ENCODE peak calls at places on chromosomes 3 and 15, in ten cellular contexts. One of them, this sample, is unnamed.

GRCh38 chr3:136277634-136278033 is 27.5 kb downstream of the PCCB start:
- DNase-seq in left cardiac atrium: no peak
- DNase-seq in type B pancreatic cell: no peak
- DNase-seq in EL: no peak
- DNase-seq in activated CD4-positive, alpha-beta T cell treated with anti-CD3 and anti-CD28 coated beads, Interleukin-2, amount 50 U/mL, for 48 hours: no peak
- DNase-seq in HTR-8/SVneo: no peak
- DNase-seq in AG10803: no peak
- DNase-seq in C1 segment of cervical spinal cord: no peak
- DNase-seq in head of caudate nucleus: no peak
- DNase-seq in left ventricle myocardium inferior: no peak
- DNase-seq in this sample: no peak

GRCh38 chr3:42706721-42707619 is 4.4 kb upstream of the HHATL start:
- DNase-seq in left cardiac atrium: no peak
- DNase-seq in type B pancreatic cell: peak; percentile 62
- DNase-seq in EL: no peak
- DNase-seq in activated CD4-positive, alpha-beta T cell treated with anti-CD3 and anti-CD28 coated beads, Interleukin-2, amount 50 U/mL, for 48 hours: no peak
- DNase-seq in HTR-8/SVneo: no peak
- DNase-seq in AG10803: no peak
- DNase-seq in C1 segment of cervical spinal cord: no peak
- DNase-seq in head of caudate nucleus: peak; percentile 5
- DNase-seq in left ventricle myocardium inferior: peak; percentile 11
- DNase-seq in this sample: no peak

GRCh38 chr3:42732196-42732828 is 29.7 kb upstream of the HHATL start:
- DNase-seq in left cardiac atrium: no peak
- DNase-seq in type B pancreatic cell: peak; percentile 55
- DNase-seq in EL: no peak
- DNase-seq in activated CD4-positive, alpha-beta T cell treated with anti-CD3 and anti-CD28 coated beads, Interleukin-2, amount 50 U/mL, for 48 hours: no peak
- DNase-seq in HTR-8/SVneo: no peak
- DNase-seq in AG10803: no peak
- DNase-seq in C1 segment of cervical spinal cord: peak; percentile 49
- DNase-seq in head of caudate nucleus: peak; percentile 95
- DNase-seq in left ventricle myocardium inferior: no peak
- DNase-seq in this sample: no peak

GRCh38 chr3:174243194-174243593 is 615.9 kb upstream of the NAALADL2 start:
- DNase-seq in left cardiac atrium: no peak
- DNase-seq in type B pancreatic cell: no peak
- DNase-seq in EL: peak; percentile 4
- DNase-seq in activated CD4-positive, alpha-beta T cell treated with anti-CD3 and anti-CD28 coated beads, Interleukin-2, amount 50 U/mL, for 48 hours: no peak
- DNase-seq in HTR-8/SVneo: no peak
- DNase-seq in AG10803: peak; percentile 35
- DNase-seq in C1 segment of cervical spinal cord: no peak
- DNase-seq in head of caudate nucleus: no peak
- DNase-seq in left ventricle myocardium inferior: no peak
- DNase-seq in this sample: no peak

GRCh38 chr3:14980689-14981088 is 33.3 kb downstream of the NR2C2 start:
- DNase-seq in left cardiac atrium: no peak
- DNase-seq in type B pancreatic cell: no peak
- DNase-seq in EL: no peak
- DNase-seq in activated CD4-positive, alpha-beta T cell treated with anti-CD3 and anti-CD28 coated beads, Interleukin-2, amount 50 U/mL, for 48 hours: no peak
- DNase-seq in HTR-8/SVneo: no peak
- DNase-seq in AG10803: no peak
- DNase-seq in C1 segment of cervical spinal cord: no peak
- DNase-seq in head of caudate nucleus: no peak
- DNase-seq in left ventricle myocardium inferior: no peak
- DNase-seq in this sample: no peak

GRCh38 chr3:43262194-43262593 is 24.1 kb upstream of the SNRK start:
- DNase-seq in left cardiac atrium: no peak
- DNase-seq in type B pancreatic cell: no peak
- DNase-seq in EL: no peak
- DNase-seq in activated CD4-positive, alpha-beta T cell treated with anti-CD3 and anti-CD28 coated beads, Interleukin-2, amount 50 U/mL, for 48 hours: no peak
- DNase-seq in HTR-8/SVneo: no peak
- DNase-seq in AG10803: no peak
- DNase-seq in C1 segment of cervical spinal cord: no peak
- DNase-seq in head of caudate nucleus: no peak
- DNase-seq in left ventricle myocardium inferior: no peak
- DNase-seq in this sample: no peak

GRCh38 chr3:15754047-15754446 is 43.7 kb downstream of the ANKRD28 start:
- DNase-seq in left cardiac atrium: no peak
- DNase-seq in type B pancreatic cell: no peak
- DNase-seq in EL: peak; percentile 69
- DNase-seq in activated CD4-positive, alpha-beta T cell treated with anti-CD3 and anti-CD28 coated beads, Interleukin-2, amount 50 U/mL, for 48 hours: no peak
- DNase-seq in HTR-8/SVneo: no peak
- DNase-seq in AG10803: peak; percentile 43
- DNase-seq in C1 segment of cervical spinal cord: no peak
- DNase-seq in head of caudate nucleus: no peak
- DNase-seq in left ventricle myocardium inferior: no peak
- DNase-seq in this sample: peak; percentile 65

GRCh38 chr15:74276560-74276959 is 40.4 kb downstream of the CCDC33 start:
- DNase-seq in left cardiac atrium: no peak
- DNase-seq in type B pancreatic cell: no peak
- DNase-seq in EL: no peak
- DNase-seq in activated CD4-positive, alpha-beta T cell treated with anti-CD3 and anti-CD28 coated beads, Interleukin-2, amount 50 U/mL, for 48 hours: no peak
- DNase-seq in HTR-8/SVneo: no peak
- DNase-seq in AG10803: no peak
- DNase-seq in C1 segment of cervical spinal cord: no peak
- DNase-seq in head of caudate nucleus: no peak
- DNase-seq in left ventricle myocardium inferior: no peak
- DNase-seq in this sample: no peak

This sample was measured in PC-3.